ENCODE peak calls at places on chromosomes 6 and 20, in five cellular contexts. X is GM10248, Q is H1, T is amniotic stem cell, J is stomach. Z is an unnamed sample.
A peak's percentile ranks its signal among the peaks of the same experiment; 100 is the strongest.

GRCh38 chr6:13307508-13307995 is 20.8 kb downstream of the TBC1D7 start:
- DNase-seq in Q (no peak), T (no peak), X (no peak), J (no peak), Z (peak; percentile 24)

GRCh38 chr6:7727951-7728854 is 2.3 kb downstream of the BMP6 start:
- DNase-seq in T (no peak), J (no peak), Q (no peak), X (peak; percentile 41), Z (peak; percentile 46)

GRCh38 chr6:31010393-31011060 is at the start of gene MUC22:
- DNase-seq in T (peak; percentile 52), Q (no peak), J (no peak), X (no peak), Z (peak; percentile 65)

GRCh38 chr20:46990017-46990810 is 95.6 kb downstream of the EYA2 start:
- DNase-seq in T (no peak), X (no peak), Q (no peak), J (no peak), Z (no peak)

GRCh38 chr6:63598001-63598250 is 25.6 kb downstream of the LOC128125822 start:
- DNase-seq in Q (no peak), X (no peak), T (no peak), J (no peak), Z (no peak)

GRCh38 chr20:1664911-1665310 is 7.3 kb upstream of the SIRPG start:
- DNase-seq in T (no peak), Q (no peak), J (peak; percentile 28), X (peak; percentile 38), Z (no peak)

GRCh38 chr6:16683524-16684194 is 77.6 kb downstream of the ATXN1 start:
- DNase-seq in Q (no peak), X (no peak), J (no peak), T (peak; percentile 21), Z (peak; percentile 76)

GRCh38 chr6:169168706-169169105 is 84.9 kb downstream of the THBS2 start:
- DNase-seq in Q (no peak), J (peak; percentile 14), T (no peak), X (no peak), Z (no peak)

GRCh38 chr6:70124882-70125535 is 177.9 kb downstream of the COL9A1 start:
- DNase-seq in X (no peak), Q (no peak), J (no peak), T (peak; percentile 13), Z (peak; percentile 86)

GRCh38 chr6:107061125-107062020 is 33.4 kb downstream of the MTRES1 start:
- DNase-seq in T (no peak), X (peak; percentile 37), Q (peak; percentile 53), J (no peak), Z (peak; percentile 20)

GRCh38 chr6:1610497-1611321 is 994 bp downstream of the FOXC1 start:
- DNase-seq in J (no peak), T (no peak), X (no peak), Q (no peak), Z (no peak)

GRCh38 chr6:5088780-5089179 is 3.6 kb downstream of the PPP1R3G start:
- DNase-seq in Q (no peak), X (no peak), T (no peak), J (no peak), Z (no peak)

GRCh38 chr6:8549381-8549780 is 114.0 kb upstream of the SLC35B3 start:
- DNase-seq in Q (no peak), X (no peak), J (no peak), T (no peak), Z (no peak)

GRCh38 chr20:44938637-44939036 is 21.6 kb downstream of the TOMM34 start:
- DNase-seq in T (no peak), J (no peak), Q (no peak), X (no peak), Z (no peak)

GRCh38 chr20:32485770-32486248 is 99.3 kb downstream of the NOL4L start:
- DNase-seq in J (no peak), X (no peak), T (no peak), Q (no peak), Z (no peak)

GRCh38 chr6:41581381-41581991 is 35.3 kb downstream of the FOXP4 start:
- DNase-seq in J (no peak), X (no peak), T (peak; percentile 51), Q (no peak), Z (peak; percentile 95)

GRCh38 chr6:119172813-119173212 is 94.3 kb upstream of the FAM184A start:
- DNase-seq in T (no peak), Q (no peak), J (no peak), X (no peak), Z (peak; percentile 35)

GRCh38 chr20:48722002-48722731 is 105.6 kb downstream of the PREX1 start:
- DNase-seq in X (no peak), Q (no peak), J (peak; percentile 38), T (no peak), Z (peak; percentile 46)

GRCh38 chr6:155528982-155529453 is 73.4 kb upstream of the NOX3 start:
- DNase-seq in Q (no peak), T (peak; percentile 47), X (peak; percentile 8), J (no peak), Z (peak; percentile 99)

GRCh38 chr20:12358006-12358654 is 440.4 kb downstream of the BTBD3 start:
- DNase-seq in X (no peak), T (no peak), J (no peak), Q (no peak), Z (no peak)

GRCh38 chr20:57849868-57850215 is 140.0 kb upstream of the PMEPA1 start:
- DNase-seq in Q (no peak), J (no peak), T (no peak), X (no peak), Z (no peak)

GRCh38 chr6:48881551-48881950 is 581.5 kb downstream of the MMUT start:
- DNase-seq in T (no peak), X (no peak), J (no peak), Q (no peak), Z (peak; percentile 24)

GRCh38 chr20:63320041-63320511 is 27.1 kb downstream of the COL20A1 start:
- DNase-seq in T (no peak), J (no peak), X (no peak), Q (no peak), Z (no peak)

GRCh38 chr6:104958720-104959452 is 2.0 kb downstream of the LIN28B start:
- DNase-seq in Q (no peak), T (no peak), J (no peak), X (no peak), Z (peak; percentile 75)

GRCh38 chr6:125123051-125123450 is 30.5 kb upstream of the TPD52L1 start:
- DNase-seq in T (no peak), J (no peak), X (no peak), Q (no peak), Z (no peak)

GRCh38 chr6:12051861-12052368 is 39.8 kb downstream of the HIVEP1 start:
- DNase-seq in Q (no peak), X (peak; percentile 69), T (no peak), J (no peak), Z (peak; percentile 69)

GRCh38 chr6:108831104-108831503 is 17.1 kb upstream of the ARMC2 start:
- DNase-seq in X (no peak), J (no peak), Q (no peak), T (no peak), Z (no peak)

GRCh38 chr6:130961148-130961547 is 101.9 kb downstream of the EPB41L2 start:
- DNase-seq in J (no peak), Q (no peak), X (no peak), T (no peak), Z (no peak)

GRCh38 chr20:15075586-15075985 is 738.2 kb upstream of the FLRT3 start:
- DNase-seq in J (no peak), Q (no peak), X (no peak), T (no peak), Z (no peak)

GRCh38 chr6:148835920-148836441 is 89.2 kb downstream of the UST start:
- DNase-seq in X (peak; percentile 13), J (no peak), Q (no peak), T (peak; percentile 66), Z (no peak)

GRCh38 chr20:20083796-20084195 is 31.5 kb downstream of the CFAP61 start:
- DNase-seq in X (peak; percentile 46), T (no peak), Q (no peak), J (no peak), Z (peak; percentile 43)

GRCh38 chr6:79421707-79422484 is 115.3 kb downstream of the LCA5 start:
- DNase-seq in Q (no peak), X (no peak), J (no peak), T (peak; percentile 60), Z (peak; percentile 93)

GRCh38 chr6:6764764-6765434 is 176.4 kb downstream of the LY86 start:
- DNase-seq in T (no peak), J (no peak), X (no peak), Q (no peak), Z (no peak)

Z was measured in mesenchymal stem cell.